ENCODE peak calls at places on chromosomes 5 and 9, in nine cellular contexts. Y is amniotic stem cell, P is COR-L47, X is lung, V is AG10803, L is GM23338, W is H54, G is GM12891, M is amniotic epithelial cell. T is an unnamed sample.

GRCh38 chr5:59286510-59286909 is 607.0 kb downstream of the PDE4D start:
- DNase-seq in M (no peak), P (no peak), L (no peak), Y (no peak), X (no peak), W (no peak), V (no peak), G (no peak), T (no peak)

GRCh38 chr5:134345996-134346395 is 21.0 kb downstream of the CDKL3 start:
- DNase-seq in W (no peak), L (peak), Y (no peak), G (no peak), V (no peak), P (no peak), M (no peak), X (no peak), T (no peak)

GRCh38 chr5:108472237-108472636 is 90.3 kb upstream of the FBXL17 start:
- DNase-seq in P (no peak), L (no peak), M (peak), G (no peak), W (no peak), V (no peak), X (no peak), Y (no peak), T (no peak)

GRCh38 chr9:37414503-37414943 is 8.0 kb upstream of the GRHPR start:
- DNase-seq in X (no peak), P (no peak), L (no peak), W (no peak), V (no peak), G (no peak), M (no peak), Y (no peak), T (no peak)

GRCh38 chr5:126920291-126920690 is 110.1 kb downstream of the MARCHF3 start:
- DNase-seq in Y (no peak), M (no peak), V (peak), L (no peak), G (no peak), X (no peak), W (no peak), P (no peak), T (no peak)

GRCh38 chr9:93636667-93637066 is 60.3 kb downstream of the PHF2 start:
- DNase-seq in V (no peak), W (no peak), P (no peak), L (no peak), M (no peak), X (no peak), G (no peak), Y (no peak), T (no peak)

GRCh38 chr5:93018461-93018860 is 562.6 kb downstream of the NR2F1-AS1 start:
- DNase-seq in M (peak), V (peak), G (no peak), W (no peak), L (no peak), P (no peak), X (no peak), Y (no peak), T (no peak)

GRCh38 chr9:21919377-21920362 is 74.5 kb downstream of the CDKN2A start:
- DNase-seq in P (no peak), V (peak), L (no peak), X (no peak), Y (no peak), G (no peak), M (peak), W (no peak), T (no peak)

GRCh38 chr9:96612966-96613589 is 6.6 kb downstream of the CDC14B start:
- DNase-seq in W (no peak), V (no peak), L (no peak), P (no peak), G (no peak), M (no peak), X (no peak), Y (no peak), T (no peak)

GRCh38 chr9:110875275-110875674 is 163.0 kb downstream of the LPAR1 start:
- DNase-seq in M (no peak), X (peak), L (peak), W (no peak), Y (no peak), G (peak), V (no peak), P (no peak), T (no peak)

GRCh38 chr9:16028516-16028915 is 475.7 kb downstream of the CCDC171 start:
- DNase-seq in M (peak), W (no peak), L (no peak), G (no peak), P (no peak), X (no peak), V (peak), Y (no peak), T (no peak)

GRCh38 chr5:134458234-134458633 is 46.6 kb upstream of the CDKN2AIPNL start:
- DNase-seq in P (no peak), Y (no peak), V (peak), X (no peak), L (no peak), G (no peak), M (peak), W (no peak), T (no peak)

GRCh38 chr5:150601774-150602345 is 38.6 kb upstream of the SYNPO start:
- DNase-seq in W (no peak), X (no peak), G (no peak), P (no peak), M (no peak), Y (no peak), L (no peak), V (no peak), T (no peak)

GRCh38 chr5:465591-466403 is 22.8 kb downstream of the EXOC3 start:
- DNase-seq in Y (no peak), M (no peak), V (no peak), L (no peak), P (no peak), X (no peak), W (no peak), G (no peak), T (no peak)

GRCh38 chr9:134299883-134300282 is 26.4 kb upstream of the RXRA start:
- DNase-seq in L (no peak), G (no peak), V (no peak), P (no peak), M (no peak), Y (no peak), X (peak), W (no peak), T (no peak)

T was measured in NCI-H460.